ENCODE peak calls at places on chromosomes 7 and 10, in six cellular contexts. U, Y, Z, I, T and P are unnamed samples. For H3K4me1, the result is how much of the 10 kb centered on the place peaks cover.

GRCh38 chr10:121988361-121989324 is at the start of gene TACC2:
- DNase-seq in Y (no peak), Z (no peak), I (peak), U (no peak), T (no peak), P (no peak)

GRCh38 chr10:118499186-118499585 is 96.3 kb downstream of the PRLHR start:
- DNase-seq in Z (no peak), I (no peak), U (no peak), Y (no peak), T (no peak), P (no peak)

GRCh38 chr7:90841759-90842429 is 245.8 kb downstream of the CDK14 start:
- DNase-seq in U (no peak), I (no peak), Y (no peak), Z (no peak), T (no peak), P (no peak)

GRCh38 chr10:119859422-119860258 is 13.0 kb downstream of the MCMBP start:
- DNase-seq in U (peak), Z (peak), I (peak), T (no peak), Y (peak), P (peak)

GRCh38 chr10:7035111-7035761 is 375.6 kb downstream of the SFMBT2 start:
- DNase-seq in I (no peak), Z (no peak), Y (no peak), U (no peak), T (no peak), P (no peak)

GRCh38 chr7:63008366-63008765 is 990.3 kb upstream of the ZNF722 start:
- DNase-seq in T (no peak), Z (peak), I (no peak), Y (no peak), U (no peak), P (no peak)

GRCh38 chr10:133396035-133396624 is 2.2 kb downstream of the MTG1 start:
- DNase-seq in U (no peak), T (no peak), I (no peak), Z (no peak), Y (no peak), P (no peak)

GRCh38 chr7:113698556-113699220 is 220.1 kb downstream of the PPP1R3A start:
- DNase-seq in Y (peak), T (peak), I (peak), U (peak), Z (peak), P (peak)

GRCh38 chr7:50436133-50436802 is 13.9 kb downstream of the FIGNL1 start:
- DNase-seq in I (peak), T (no peak), U (peak), Y (no peak), Z (no peak), P (peak)

GRCh38 chr10:48804740-48805182 is 120.1 kb downstream of the WDFY4 start:
- DNase-seq in T (no peak), Y (peak), U (no peak), I (no peak), Z (no peak), P (no peak)

GRCh38 chr7:132102426-132102825 is 473.8 kb downstream of the PLXNA4 start:
- DNase-seq in T (no peak), Z (no peak), U (no peak), I (no peak), Y (no peak), P (no peak)

GRCh38 chr7:63067897-63068585 is 930.6 kb upstream of the ZNF722 start:
- DNase-seq in Y (no peak), T (peak), Z (no peak), I (peak), U (no peak), P (no peak)

GRCh38 chr10:130757271-130757670 is 554.2 kb downstream of the TCERG1L start:
- DNase-seq in Y (no peak), U (no peak), I (no peak), T (no peak), Z (no peak), P (no peak)

GRCh38 chr7:82494420-82494819 is 50.8 kb upstream of the CACNA2D1 start:
- DNase-seq in T (no peak), I (no peak), U (no peak), Z (no peak), Y (no peak), P (no peak)

GRCh38 chr10:78614267-78614666 is 454.5 kb upstream of the ZMIZ1 start:
- DNase-seq in Y (no peak), Z (no peak), U (no peak), T (no peak), I (no peak), P (no peak)

GRCh38 chr7:112362053-112362650 is 88.1 kb upstream of the IFRD1 start:
- DNase-seq in Y (no peak), I (no peak), T (no peak), U (no peak), Z (peak), P (no peak)

GRCh38 chr7:106112972-106113421 is 885 bp upstream of the SYPL1 start:
- DNase-seq in I (no peak), U (no peak), T (no peak), Z (peak), Y (no peak), P (no peak)

GRCh38 chr7:29806793-29807178 is 478 bp downstream of the WIPF3 start:
- DNase-seq in I (no peak), Z (peak), Y (no peak), U (no peak), T (peak), P (no peak)

GRCh38 chr7:29805031-29805430 is 1.3 kb upstream of the WIPF3 start:
- DNase-seq in Z (no peak), U (no peak), Y (no peak), I (no peak), T (no peak), P (no peak)

GRCh38 chr7:29806131-29806792 is at the start of gene WIPF3:
- DNase-seq in I (peak), T (peak), U (no peak), Z (peak), Y (peak), P (no peak)

GRCh38 chr7:29808075-29808786 is 1.9 kb downstream of the WIPF3 start:
- DNase-seq in T (no peak), I (no peak), Y (no peak), U (no peak), Z (no peak), P (peak)

GRCh38 chr7:29807179-29807841 is 1.0 kb downstream of the WIPF3 start:
- DNase-seq in Y (peak), I (peak), Z (peak), T (peak), U (no peak), P (no peak)
- TF ChIP-seq EZH2 in Y (no peak), I (no peak), Z (no peak), T (no peak), U (peak), P (peak)

GRCh38 chr7:130409067-130409721 is 28.9 kb downstream of the CPA1 start:
- DNase-seq in U (no peak), Z (no peak), T (no peak), I (no peak), Y (no peak), P (peak)

GRCh38 chr7:130417215-130417614 is 23.6 kb downstream of the CEP41 start:
- DNase-seq in T (no peak), U (no peak), Z (no peak), Y (no peak), I (no peak), P (no peak)

GRCh38 chr7:130415019-130415418 is 25.8 kb downstream of the CEP41 start:
- DNase-seq in U (no peak), Y (no peak), Z (no peak), T (no peak), I (no peak), P (no peak)

GRCh38 chr7:130409722-130410072 is 29.4 kb downstream of the CPA1 start:
- DNase-seq in Y (no peak), U (no peak), Z (no peak), T (no peak), I (no peak), P (peak)

DNA sequence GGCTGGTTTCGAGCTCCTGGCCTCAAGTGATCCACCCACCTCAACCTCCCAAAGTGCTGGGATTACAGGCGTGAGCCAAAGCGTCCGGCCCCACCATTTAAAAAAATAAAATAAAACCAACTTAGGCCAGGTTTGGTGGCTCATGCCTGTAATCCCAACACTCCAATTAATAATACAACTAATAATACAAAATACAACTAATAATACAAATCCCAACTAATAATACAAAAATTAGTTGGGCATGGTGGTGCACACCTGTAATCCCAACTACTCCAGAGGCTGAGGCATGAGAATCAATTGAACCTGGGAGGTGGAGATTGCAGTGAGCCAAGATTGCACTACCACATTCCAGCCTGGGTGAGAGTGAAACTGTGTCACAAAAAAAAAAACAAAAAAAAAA is 27.6 kb downstream of the CEP41 start:
- DNase-seq in U (no peak), Y (no peak), T (no peak), Z (no peak), I (no peak), P (no peak)
- TF ChIP-seq CTCF in U (no peak), Y (no peak), T (no peak), Z (no peak), I (no peak), P (no peak)

DNA sequence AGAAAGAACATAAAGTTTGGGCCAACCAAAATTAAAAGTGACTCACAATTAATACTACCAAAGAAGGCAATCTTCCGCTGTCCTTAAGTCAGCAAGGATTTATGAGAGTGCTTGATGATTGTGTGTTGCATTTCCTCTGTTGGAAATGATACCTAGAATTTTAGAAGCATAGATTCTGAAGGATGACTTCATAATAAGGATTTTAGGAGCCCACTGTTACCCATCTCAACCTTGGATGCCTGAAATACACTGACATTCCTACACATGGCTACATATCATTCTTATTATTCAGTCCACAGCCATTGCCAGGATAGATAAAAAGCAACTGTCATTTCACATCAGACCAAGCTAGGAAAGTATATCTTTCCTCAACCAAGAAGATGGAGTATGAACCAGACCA is 823.8 kb downstream of the LRMDA start:
- DNase-seq in Y (no peak), U (no peak), Z (no peak), I (no peak), T (no peak), P (peak)
- H3K4me1 ChIP-seq in Y (under half), U (under half), Z (under half), I (under half), T (under half), P (under half)

GRCh38 chr7:51471199-51472016 is 154.8 kb upstream of the COBL start:
- DNase-seq in U (no peak), I (no peak), T (no peak), Y (no peak), Z (peak), P (no peak)
- TF ChIP-seq EZH2 in U (no peak), I (no peak), T (no peak), Y (no peak), Z (no peak), P (no peak)

DNA sequence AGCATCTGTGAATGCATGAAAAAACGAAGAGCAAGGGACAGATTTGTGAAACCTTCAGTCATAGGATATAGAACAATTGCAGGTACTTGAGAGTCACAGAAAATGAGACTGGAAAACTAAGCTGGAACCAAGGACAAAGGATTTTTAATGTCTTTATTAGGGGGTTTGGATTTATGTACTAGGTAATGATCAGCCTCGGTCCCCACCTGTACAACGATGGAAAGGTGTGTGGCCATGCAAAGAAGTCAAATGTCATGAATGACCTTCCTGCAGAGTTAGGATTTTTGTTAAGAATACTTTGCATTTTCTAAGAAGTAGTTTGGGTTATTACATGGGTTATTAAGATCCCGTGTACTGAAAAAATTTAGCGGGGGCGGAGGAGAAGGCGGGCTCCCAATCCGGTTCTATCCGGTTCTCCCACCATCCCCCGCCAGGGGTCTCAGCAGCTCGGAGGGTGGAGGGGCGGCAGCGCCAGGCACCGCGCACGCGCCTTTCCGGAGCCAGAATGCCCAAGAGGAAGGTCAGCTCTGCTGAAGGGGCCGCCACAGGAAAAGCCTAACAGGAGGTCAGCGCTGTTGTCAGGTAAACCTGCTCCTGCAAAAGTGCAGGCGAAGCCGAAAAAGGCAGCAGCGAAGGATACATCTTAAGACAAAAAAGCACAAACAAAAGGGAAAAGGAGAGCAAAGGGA is 327.5 kb upstream of the PLXDC2 start:
- DNase-seq in T (no peak), Y (peak), Z (peak), I (no peak), U (no peak), P (no peak)
- TF ChIP-seq CTCF in T (no peak), Y (peak), Z (peak), I (no peak), U (no peak), P (no peak)

GRCh38 chr10:11068861-11069633 is 51.4 kb downstream of the CELF2 start:
- DNase-seq in I (no peak), T (no peak), Z (no peak), Y (no peak), U (no peak), P (no peak)

GRCh38 chr10:11074536-11075267 is 57.0 kb downstream of the CELF2 start:
- DNase-seq in T (no peak), Y (no peak), Z (no peak), U (no peak), I (no peak), P (no peak)

GRCh38 chr10:11073410-11073809 is 55.7 kb downstream of the CELF2 start:
- DNase-seq in I (no peak), Y (no peak), Z (no peak), U (no peak), T (no peak), P (no peak)
- H3K4me1 ChIP-seq in I (under half), Y (under half), Z (under half), U (under half), T (under half), P (under half)

DNA sequence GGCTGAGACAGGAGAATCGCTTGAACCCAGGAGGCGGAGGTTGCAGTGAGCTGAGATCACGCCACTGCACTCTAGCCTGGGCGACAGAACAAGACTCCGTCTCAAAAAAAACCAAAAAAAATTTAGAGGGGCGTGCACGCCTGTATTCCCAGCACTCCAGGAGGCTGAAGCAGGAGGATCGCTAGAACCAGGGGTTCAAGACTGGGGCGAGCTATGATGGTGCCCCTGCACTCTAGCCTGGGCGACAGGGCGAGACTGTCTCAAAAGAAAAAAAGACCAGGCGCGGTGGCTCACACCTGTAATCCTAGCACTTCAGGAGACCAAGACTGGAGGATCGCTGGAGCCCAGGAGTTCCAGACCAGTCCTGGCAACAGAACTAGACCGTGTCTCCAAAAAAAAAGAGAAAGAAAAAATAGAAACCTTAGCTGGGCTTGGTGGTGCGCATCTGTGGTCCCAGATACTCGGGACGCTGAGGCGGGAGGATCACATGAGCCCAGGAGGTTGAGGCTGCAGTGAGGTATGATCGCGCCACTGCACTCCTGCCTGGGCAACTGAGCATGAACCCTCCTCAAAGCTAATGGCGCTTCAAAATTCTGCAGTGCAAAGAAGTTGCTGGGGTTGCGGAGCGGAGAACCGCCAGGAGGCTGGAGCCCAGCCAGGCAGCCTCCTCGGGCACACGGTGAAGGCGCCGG is 382 bp upstream of the MBLAC1 start:
- DNase-seq in Y (no peak), T (no peak), U (no peak), I (no peak), Z (no peak), P (no peak)
- TF ChIP-seq EZH2 in Y (no peak), T (no peak), U (no peak), I (no peak), Z (no peak), P (no peak)

GRCh38 chr7:732556-732955 is 5.5 kb upstream of the PRKAR1B start:
- DNase-seq in I (no peak), T (no peak), Z (no peak), U (no peak), Y (no peak), P (no peak)

GRCh38 chr7:730501-731439 is 3.7 kb upstream of the PRKAR1B start:
- DNase-seq in I (no peak), U (no peak), Y (no peak), T (no peak), Z (no peak), P (no peak)

GRCh38 chr7:734214-734613 is 7.1 kb upstream of the PRKAR1B start:
- DNase-seq in Y (no peak), I (no peak), U (no peak), Z (no peak), T (no peak), P (no peak)

GRCh38 chr7:731440-732085 is 4.5 kb upstream of the PRKAR1B start:
- DNase-seq in I (no peak), U (no peak), T (no peak), Z (no peak), Y (no peak), P (no peak)

DNA sequence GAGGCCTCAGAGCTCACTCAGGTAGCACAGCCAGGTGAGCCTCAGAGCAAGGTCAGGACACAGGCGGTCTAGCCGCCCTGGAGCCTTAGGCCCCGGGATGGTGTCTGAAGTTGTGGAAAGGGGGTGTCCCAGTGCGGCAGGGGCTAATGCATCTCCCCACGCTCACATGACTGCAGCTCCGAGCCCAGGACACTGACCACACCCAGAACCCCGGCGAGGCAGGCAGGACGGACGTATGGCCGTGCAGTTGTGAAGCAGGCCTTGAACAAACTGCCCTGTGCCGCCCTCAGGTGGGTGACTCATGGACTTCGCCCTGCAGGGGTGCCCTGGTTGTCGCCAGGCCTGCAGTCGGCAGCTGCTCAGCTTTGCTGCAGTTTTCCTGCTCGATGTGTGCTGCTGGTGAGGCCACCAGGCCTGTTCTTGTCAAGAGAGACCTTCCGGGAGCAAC is 5.0 kb upstream of the PRKAR1B start:
- DNase-seq in Z (peak), T (no peak), I (peak), U (no peak), Y (peak), P (peak)
- TF ChIP-seq CTCF in Z (peak), T (no peak), I (peak), U (no peak), Y (no peak), P (no peak)